ENCODE peak calls at places on chromosomes 12 and 14, in six cellular contexts. B is B cell, N is iPS-NIHi11, Z is mucosa of gallbladder, W is HEK293T, J is COLO829. F is an unnamed sample.
A peak's percentile ranks its signal among the peaks of the same experiment; 100 is the strongest.

GRCh38 chr14:97275276-97275675 is 478.1 kb downstream of the VRK1 start:
- DNase-seq in B (no peak), N (no peak), Z (no peak), W (no peak), J (no peak), F (no peak)

GRCh38 chr14:24339284-24340151 is at the start of gene RIPK3:
- DNase-seq in B (peak; percentile 83), N (peak; percentile 54), Z (peak; percentile 66), W (no peak), J (no peak), F (peak; percentile 81)

GRCh38 chr14:67984274-67984673 is 164.7 kb downstream of the RAD51B start:
- DNase-seq in B (no peak), N (no peak), Z (no peak), W (no peak), J (no peak), F (no peak)

GRCh38 chr14:83974647-83975163 is 1555.2 kb upstream of the FLRT2 start:
- DNase-seq in B (no peak), N (no peak), Z (no peak), W (no peak), J (no peak), F (no peak)

GRCh38 chr14:89958966-89959365 is 3.2 kb downstream of the TDP1 start:
- DNase-seq in B (no peak), N (no peak), Z (no peak), W (no peak), J (no peak), F (no peak)

GRCh38 chr12:124307556-124307825 is 12.6 kb downstream of the RFLNA start:
- DNase-seq in B (no peak), N (no peak), Z (no peak), W (no peak), J (no peak), F (no peak)

GRCh38 chr12:64407342-64408223 is 3.4 kb downstream of the XPOT start:
- DNase-seq in B (no peak), N (no peak), Z (no peak), W (no peak), J (peak; percentile 23), F (no peak)

GRCh38 chr14:34365309-34365915 is 96.6 kb downstream of the SPTSSA start:
- DNase-seq in B (no peak), N (no peak), Z (no peak), W (no peak), J (no peak), F (no peak)

GRCh38 chr12:1919284-1919683 is 832 bp upstream of the CACNA2D4 start:
- DNase-seq in B (no peak), N (peak; percentile 1), Z (no peak), W (peak; percentile 2), J (no peak), F (no peak)

GRCh38 chr12:86914716-86915115 is 658.5 kb upstream of the MGAT4C start:
- DNase-seq in B (no peak), N (peak; percentile 42), Z (no peak), W (peak; percentile 21), J (peak; percentile 4), F (peak; percentile 31)

F was measured in GM13976.